ENCODE peak calls at places on chromosomes 7 and 10, in four cellular contexts. T is activated T-cell treated with anti-CD3 and anti-CD28 coated beads, Interleukin-2, amount 50 U/mL, for 72 hours; D is germinal center; Z is HFFc6. J is an unnamed sample.

GRCh38 chr7:5448378-5449042 is 24.9 kb upstream of the TNRC18 start:
- DNase-seq in T (no peak), D (no peak), Z (no peak), J (no peak)

GRCh38 chr7:29287366-29287765 is 92.8 kb downstream of the CHN2 start:
- DNase-seq in Z (peak; percentile 32), T (no peak), D (no peak), J (no peak)

GRCh38 chr10:79304479-79305087 is 42.7 kb upstream of the PPIF start:
- DNase-seq in Z (no peak), D (no peak), T (no peak), J (no peak)

GRCh38 chr7:121297843-121298242 is 31.0 kb upstream of the WNT16 start:
- DNase-seq in T (no peak), D (no peak), Z (no peak), J (no peak)

GRCh38 chr7:33754933-33755928 is 150.1 kb upstream of the BMPER start:
- DNase-seq in Z (no peak), D (no peak), T (no peak), J (no peak)

GRCh38 chr10:71878327-71879034 is 27.4 kb upstream of the PSAP start:
- DNase-seq in T (peak; percentile 24), D (no peak), Z (no peak), J (peak; percentile 66)

GRCh38 chr10:73076361-73077183 is 20.1 kb downstream of the P4HA1 start:
- DNase-seq in Z (peak; percentile 53), T (peak; percentile 24), D (no peak), J (no peak)

GRCh38 chr7:156192921-156193320 is 380.7 kb upstream of the SHH start:
- DNase-seq in T (no peak), Z (no peak), D (no peak), J (no peak)

GRCh38 chr7:81669476-81670105 is 100.3 kb downstream of the HGF start:
- DNase-seq in D (no peak), Z (no peak), T (no peak), J (no peak)

GRCh38 chr7:117212969-117213877 is 109.6 kb downstream of the WNT2 start:
- DNase-seq in Z (peak; percentile 56), D (peak; percentile 36), T (peak; percentile 48), J (peak; percentile 48)

GRCh38 chr10:19749185-19749729 is 67.0 kb upstream of the PLXDC2 start:
- DNase-seq in Z (peak; percentile 42), T (no peak), D (no peak), J (no peak)

GRCh38 chr10:80191589-80192270 is 13.6 kb downstream of the ANXA11 start:
- DNase-seq in T (peak; percentile 31), D (no peak), Z (no peak), J (no peak)

GRCh38 chr10:5507649-5508131 is 8.3 kb upstream of the CALML5 start:
- DNase-seq in Z (no peak), T (no peak), D (no peak), J (no peak)

GRCh38 chr10:69460576-69461242 is 9.4 kb downstream of the TSPAN15 start:
- DNase-seq in D (no peak), Z (no peak), T (no peak), J (no peak)

GRCh38 chr7:126723966-126724544 is 528.7 kb downstream of the GRM8 start:
- DNase-seq in D (no peak), Z (no peak), T (no peak), J (no peak)

GRCh38 chr7:91351374-91351773 is 87.1 kb downstream of the FZD1 start:
- DNase-seq in T (no peak), D (no peak), Z (peak; percentile 38), J (no peak)

GRCh38 chr10:133061296-133062038 is 26.3 kb upstream of the ADGRA1 start:
- DNase-seq in D (no peak), Z (no peak), T (no peak), J (no peak)

GRCh38 chr10:109875151-109875568 is 48.2 kb downstream of the XPNPEP1 start:
- DNase-seq in Z (no peak), D (no peak), T (no peak), J (no peak)

GRCh38 chr10:3056280-3057037 is 10.9 kb upstream of the PFKP start:
- DNase-seq in T (no peak), D (no peak), Z (no peak), J (no peak)

GRCh38 chr10:17548786-17549185 is 68.4 kb downstream of the HACD1 start:
- DNase-seq in T (no peak), D (no peak), Z (no peak), J (no peak)

GRCh38 chr10:123522702-123523312 is 143.3 kb upstream of the GPR26 start:
- DNase-seq in Z (no peak), T (no peak), D (no peak), J (no peak)

GRCh38 chr7:34128762-34129161 is 223.4 kb downstream of the BMPER start:
- DNase-seq in T (no peak), Z (peak; percentile 66), D (no peak), J (no peak)

GRCh38 chr7:151869968-151870918 is 6.7 kb downstream of the PRKAG2 start:
- DNase-seq in Z (no peak), D (no peak), T (no peak), J (no peak)

GRCh38 chr10:14658331-14659122 is 116.2 kb downstream of the FAM107B start:
- DNase-seq in T (no peak), D (no peak), Z (peak; percentile 74), J (no peak)

GRCh38 chr10:72099054-72099921 is 10.9 kb upstream of the SPOCK2 start:
- DNase-seq in D (no peak), Z (no peak), T (no peak), J (no peak)

GRCh38 chr7:157408258-157409101 is 71.7 kb downstream of the DNAJB6 start:
- DNase-seq in D (no peak), Z (no peak), T (no peak), J (no peak)

GRCh38 chr7:100584046-100584676 is 1.8 kb downstream of the LRCH4 start:
- DNase-seq in Z (no peak), T (no peak), D (peak; percentile 37), J (no peak)

GRCh38 chr7:128032605-128033235 is 1.5 kb upstream of the LRRC4 start:
- DNase-seq in T (peak; percentile 22), Z (no peak), D (peak; percentile 55), J (no peak)

GRCh38 chr7:139767561-139767982 is 10.2 kb downstream of the HIPK2 start:
- DNase-seq in Z (no peak), T (peak; percentile 36), D (no peak), J (peak; percentile 51)

GRCh38 chr10:68988530-68989316 is at the start of gene KIFBP:
- DNase-seq in T (peak; percentile 80), Z (peak; percentile 97), D (peak; percentile 90), J (peak; percentile 90)

GRCh38 chr7:147197006-147197405 is 1080.4 kb downstream of the CNTNAP2 start:
- DNase-seq in T (no peak), Z (no peak), D (no peak), J (no peak)

GRCh38 chr7:47795631-47796030 is 152.6 kb downstream of the PKD1L1 start:
- DNase-seq in T (no peak), Z (peak; percentile 93), D (no peak), J (no peak)

GRCh38 chr7:22364910-22365309 is 8.0 kb upstream of the RAPGEF5 start:
- DNase-seq in Z (no peak), D (no peak), T (no peak), J (no peak)

GRCh38 chr10:27242473-27242950 is 1.9 kb upstream of the ACBD5 start:
- DNase-seq in Z (no peak), T (no peak), D (no peak), J (no peak)

GRCh38 chr10:114856544-114857287 is 35.1 kb downstream of the FHIP2A start:
- DNase-seq in T (no peak), Z (peak; percentile 81), D (no peak), J (no peak)

GRCh38 chr10:488081-488932 is 201.2 kb downstream of the DIP2C start:
- DNase-seq in Z (no peak), T (no peak), D (no peak), J (no peak)